ENCODE peak calls at places on chromosomes 4 and X, in four cellular contexts. One of them, this sample, is unnamed.

GRCh38 chr4:81491943-81492342 is 20.2 kb upstream of the RASGEF1B start:
- DNase-seq in uterus: no peak
- DNase-seq in HCT116: no peak
- DNase-seq in esophagus muscularis mucosa: no peak
- DNase-seq in this sample: no peak

GRCh38 chr4:150278206-150278605 is 200.0 kb downstream of the DCLK2 start:
- DNase-seq in uterus: no peak
- DNase-seq in HCT116: no peak
- DNase-seq in esophagus muscularis mucosa: no peak
- DNase-seq in this sample: no peak

GRCh38 chr4:113531572-113531971 is 230.0 kb downstream of the CAMK2D start:
- DNase-seq in uterus: no peak
- DNase-seq in HCT116: no peak
- DNase-seq in esophagus muscularis mucosa: no peak
- DNase-seq in this sample: no peak

GRCh38 chrX:119425050-119425449 is 25.9 kb downstream of the SLC25A43 start:
- DNase-seq in uterus: no peak
- DNase-seq in HCT116: no peak
- DNase-seq in esophagus muscularis mucosa: no peak
- DNase-seq in this sample: no peak

GRCh38 chrX:110748256-110748811 is 47.3 kb downstream of the CHRDL1 start:
- DNase-seq in uterus: no peak
- DNase-seq in HCT116: no peak
- DNase-seq in esophagus muscularis mucosa: no peak
- DNase-seq in this sample: no peak

GRCh38 chr4:77662396-77662795 is 56.8 kb downstream of the CXCL13 start:
- DNase-seq in uterus: no peak
- DNase-seq in HCT116: no peak
- DNase-seq in esophagus muscularis mucosa: no peak
- DNase-seq in this sample: no peak

GRCh38 chr4:7654550-7655266 is 220.0 kb upstream of the PSAPL1 start:
- DNase-seq in uterus: no peak
- DNase-seq in HCT116: no peak
- DNase-seq in esophagus muscularis mucosa: no peak
- DNase-seq in this sample: no peak

GRCh38 chr4:96887857-96888256 is 1048.0 kb downstream of the PDHA2 start:
- DNase-seq in uterus: no peak
- DNase-seq in HCT116: no peak
- DNase-seq in esophagus muscularis mucosa: no peak
- DNase-seq in this sample: no peak

GRCh38 chr4:120864969-120865368 is 57.6 kb downstream of the PRDM5 start:
- DNase-seq in uterus: no peak
- DNase-seq in HCT116: no peak
- DNase-seq in esophagus muscularis mucosa: no peak
- DNase-seq in this sample: no peak

GRCh38 chr4:169765845-169766244 is 8.1 kb upstream of the HPF1 start:
- DNase-seq in uterus: no peak
- DNase-seq in HCT116: no peak
- DNase-seq in esophagus muscularis mucosa: no peak
- DNase-seq in this sample: no peak

GRCh38 chrX:151984328-151984727 is 9.9 kb upstream of the GABRE start:
- DNase-seq in uterus: no peak
- DNase-seq in HCT116: no peak
- DNase-seq in esophagus muscularis mucosa: no peak
- DNase-seq in this sample: no peak

GRCh38 chrX:132023117-132023895 is at the start of gene STK26:
- DNase-seq in uterus: peak; percentile 79
- DNase-seq in HCT116: peak; percentile 43
- DNase-seq in esophagus muscularis mucosa: no peak
- DNase-seq in this sample: peak; percentile 84

GRCh38 chr4:70688795-70689231 is 481 bp downstream of the UTP3 start:
- DNase-seq in uterus: no peak
- DNase-seq in HCT116: no peak
- DNase-seq in esophagus muscularis mucosa: no peak
- DNase-seq in this sample: no peak

GRCh38 chr4:15479089-15479912 is 9.6 kb downstream of the CC2D2A start:
- DNase-seq in uterus: peak; percentile 59
- DNase-seq in HCT116: peak; percentile 82
- DNase-seq in esophagus muscularis mucosa: no peak
- DNase-seq in this sample: no peak

GRCh38 chr4:114282937-114283336 is 303.5 kb upstream of the ARSJ start:
- DNase-seq in uterus: no peak
- DNase-seq in HCT116: no peak
- DNase-seq in esophagus muscularis mucosa: no peak
- DNase-seq in this sample: no peak

GRCh38 chr4:34138385-34138784 is 2105.9 kb downstream of the ARAP2 start:
- DNase-seq in uterus: no peak
- DNase-seq in HCT116: no peak
- DNase-seq in esophagus muscularis mucosa: no peak
- DNase-seq in this sample: no peak

GRCh38 chr4:13907255-13907751 is 279.8 kb upstream of the BOD1L1 start:
- DNase-seq in uterus: no peak
- DNase-seq in HCT116: no peak
- DNase-seq in esophagus muscularis mucosa: peak; percentile 80
- DNase-seq in this sample: no peak

GRCh38 chrX:116749943-116750342 is 287.2 kb upstream of the CT83 start:
- DNase-seq in uterus: no peak
- DNase-seq in HCT116: no peak
- DNase-seq in esophagus muscularis mucosa: no peak
- DNase-seq in this sample: no peak

GRCh38 chr4:171378323-171378722 is 434.9 kb upstream of the GALNTL6 start:
- DNase-seq in uterus: no peak
- DNase-seq in HCT116: no peak
- DNase-seq in esophagus muscularis mucosa: no peak
- DNase-seq in this sample: no peak

GRCh38 chr4:1462009-1462767 is 55.9 kb upstream of the NKX1-1 start:
- DNase-seq in uterus: no peak
- DNase-seq in HCT116: no peak
- DNase-seq in esophagus muscularis mucosa: no peak
- DNase-seq in this sample: peak; percentile 53

GRCh38 chr4:164408831-164409230 is 345.1 kb upstream of the SMIM31 start:
- DNase-seq in uterus: no peak
- DNase-seq in HCT116: no peak
- DNase-seq in esophagus muscularis mucosa: no peak
- DNase-seq in this sample: no peak

GRCh38 chrX:150357790-150358189 is 5.3 kb upstream of the MAMLD1 start:
- DNase-seq in uterus: no peak
- DNase-seq in HCT116: no peak
- DNase-seq in esophagus muscularis mucosa: no peak
- DNase-seq in this sample: no peak

GRCh38 chrX:123920065-123920785 is 41.3 kb upstream of the STAG2 start:
- DNase-seq in uterus: no peak
- DNase-seq in HCT116: no peak
- DNase-seq in esophagus muscularis mucosa: no peak
- DNase-seq in this sample: no peak

GRCh38 chrX:108001218-108001814 is 19.1 kb upstream of the TEX13B start:
- DNase-seq in uterus: no peak
- DNase-seq in HCT116: peak; percentile 21
- DNase-seq in esophagus muscularis mucosa: no peak
- DNase-seq in this sample: no peak

GRCh38 chr4:48173055-48173991 is 39.3 kb upstream of the TXK start:
- DNase-seq in uterus: peak; percentile 16
- DNase-seq in HCT116: peak; percentile 63
- DNase-seq in esophagus muscularis mucosa: no peak
- DNase-seq in this sample: no peak

GRCh38 chr4:151760713-151761661 is at the start of gene GATB:
- DNase-seq in uterus: peak; percentile 93
- DNase-seq in HCT116: peak; percentile 96
- DNase-seq in esophagus muscularis mucosa: peak; percentile 97
- DNase-seq in this sample: peak; percentile 94
- TF ChIP-seq POLR2A in uterus: peak; percentile 42
- TF ChIP-seq POLR2A in HCT116: peak; percentile 51
- TF ChIP-seq POLR2A in esophagus muscularis mucosa: no peak
- TF ChIP-seq POLR2A in this sample: peak; percentile 40

DNA sequence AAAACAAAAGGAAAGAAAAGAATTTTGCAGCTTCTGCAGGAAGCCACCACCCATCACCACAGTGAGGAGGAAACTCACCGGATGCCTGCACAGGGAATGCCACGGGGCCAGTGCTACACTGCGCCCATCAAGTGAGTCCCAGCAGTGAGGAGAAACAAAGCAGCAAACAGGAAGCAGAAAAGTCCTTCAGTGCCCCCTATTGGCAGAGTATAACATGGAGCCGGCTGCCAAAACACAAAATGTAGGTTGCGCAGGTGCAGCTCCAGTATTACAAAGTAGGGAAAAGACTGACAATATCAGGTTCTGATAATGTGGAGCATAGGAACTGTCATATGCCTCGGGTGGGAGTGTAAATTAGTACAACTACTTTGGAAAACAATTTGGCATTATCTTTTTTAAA is 23.3 kb upstream of the SCML2 start:
- DNase-seq in uterus: no peak
- DNase-seq in HCT116: peak; percentile 29
- DNase-seq in esophagus muscularis mucosa: no peak
- DNase-seq in this sample: no peak
- TF ChIP-seq CTCF in uterus: no peak
- TF ChIP-seq CTCF in HCT116: peak; percentile 56
- TF ChIP-seq CTCF in esophagus muscularis mucosa: peak; percentile 46
- TF ChIP-seq CTCF in this sample: no peak

DNA sequence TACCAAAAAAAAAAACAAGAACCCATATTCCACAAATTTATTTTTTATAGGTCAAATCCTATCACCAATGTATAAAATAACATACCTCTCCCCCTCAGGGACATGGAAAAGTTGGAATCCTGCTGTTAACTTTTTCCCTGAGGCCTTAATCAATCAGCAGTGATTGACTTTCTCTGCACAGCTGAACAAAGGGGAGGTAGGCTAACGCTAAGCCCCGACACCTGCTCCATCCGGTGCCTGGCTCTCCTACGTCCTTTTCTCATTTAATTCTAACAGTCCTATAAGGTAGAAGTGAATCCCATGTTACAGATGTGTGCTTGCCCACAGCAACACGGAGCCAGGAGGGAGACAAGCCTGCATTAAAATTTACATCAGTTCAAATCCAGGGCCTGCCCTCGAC is 2.8 kb downstream of the CENPU start:
- DNase-seq in uterus: no peak
- DNase-seq in HCT116: no peak
- DNase-seq in esophagus muscularis mucosa: no peak
- DNase-seq in this sample: no peak
- H3K4me3 ChIP-seq in uterus: no peak overlapping the region
- H3K4me3 ChIP-seq in HCT116: no peak overlapping the region
- H3K4me3 ChIP-seq in esophagus muscularis mucosa: no peak overlapping the region
- H3K4me3 ChIP-seq in this sample: no peak overlapping the region

GRCh38 chrX:103310592-103311400 is at the start of gene BEX2:
- DNase-seq in uterus: peak; percentile 74
- DNase-seq in HCT116: peak; percentile 40
- DNase-seq in esophagus muscularis mucosa: no peak
- DNase-seq in this sample: peak; percentile 66
- TF ChIP-seq POLR2A in uterus: peak; percentile 86
- TF ChIP-seq POLR2A in HCT116: peak; percentile 40
- TF ChIP-seq POLR2A in esophagus muscularis mucosa: no peak
- TF ChIP-seq POLR2A in this sample: no peak

DNA sequence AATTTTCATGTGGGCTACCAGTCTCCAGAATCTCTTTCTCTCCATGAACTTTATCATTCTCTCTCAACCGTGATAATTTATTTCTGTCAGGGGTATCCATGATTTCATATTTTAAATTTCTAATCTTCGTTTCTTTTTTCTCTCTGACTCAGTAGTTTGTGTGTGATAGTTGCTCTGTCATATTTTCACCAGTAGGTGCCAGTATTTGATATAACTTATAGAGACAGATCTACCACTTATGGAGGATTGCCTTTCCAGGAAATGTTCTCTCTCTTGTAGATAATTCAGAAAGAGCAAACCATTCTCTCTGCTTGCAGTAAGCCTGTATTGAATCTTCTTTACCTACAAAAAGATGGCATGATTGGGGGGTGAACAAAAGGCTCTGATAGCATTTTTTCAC is 79.3 kb upstream of the DYNLT3 start:
- DNase-seq in uterus: no peak
- DNase-seq in HCT116: no peak
- DNase-seq in esophagus muscularis mucosa: no peak
- DNase-seq in this sample: no peak
- TF ChIP-seq CTCF in uterus: peak; percentile 42
- TF ChIP-seq CTCF in HCT116: peak; percentile 54
- TF ChIP-seq CTCF in esophagus muscularis mucosa: peak; percentile 50
- TF ChIP-seq CTCF in this sample: peak; percentile 29

GRCh38 chrX:48920713-48921104 is 1.9 kb upstream of the PIM2 start:
- DNase-seq in uterus: no peak
- DNase-seq in HCT116: no peak
- DNase-seq in esophagus muscularis mucosa: no peak
- DNase-seq in this sample: no peak

GRCh38 chrX:48918644-48919340 is at the start of gene PIM2:
- DNase-seq in uterus: peak; percentile 83
- DNase-seq in HCT116: peak; percentile 63
- DNase-seq in esophagus muscularis mucosa: peak; percentile 94
- DNase-seq in this sample: peak; percentile 93

GRCh38 chrX:48918303-48918643 is 551 bp downstream of the PIM2 start:
- DNase-seq in uterus: no peak
- DNase-seq in HCT116: no peak
- DNase-seq in esophagus muscularis mucosa: no peak
- DNase-seq in this sample: no peak

GRCh38 chrX:48919947-48920712 is 1.3 kb upstream of the PIM2 start:
- DNase-seq in uterus: no peak
- DNase-seq in HCT116: no peak
- DNase-seq in esophagus muscularis mucosa: no peak
- DNase-seq in this sample: no peak

GRCh38 chrX:48919360-48919821 is 567 bp upstream of the PIM2 start:
- DNase-seq in uterus: no peak
- DNase-seq in HCT116: no peak
- DNase-seq in esophagus muscularis mucosa: peak; percentile 92
- DNase-seq in this sample: no peak
- H3K4me3 ChIP-seq in uterus: peak overlapping the region; percentile 68
- H3K4me3 ChIP-seq in HCT116: peak overlapping the region; percentile 22
- H3K4me3 ChIP-seq in esophagus muscularis mucosa: peak overlapping the region; percentile 61
- H3K4me3 ChIP-seq in this sample: peak overlapping the region; percentile 66

DNA sequence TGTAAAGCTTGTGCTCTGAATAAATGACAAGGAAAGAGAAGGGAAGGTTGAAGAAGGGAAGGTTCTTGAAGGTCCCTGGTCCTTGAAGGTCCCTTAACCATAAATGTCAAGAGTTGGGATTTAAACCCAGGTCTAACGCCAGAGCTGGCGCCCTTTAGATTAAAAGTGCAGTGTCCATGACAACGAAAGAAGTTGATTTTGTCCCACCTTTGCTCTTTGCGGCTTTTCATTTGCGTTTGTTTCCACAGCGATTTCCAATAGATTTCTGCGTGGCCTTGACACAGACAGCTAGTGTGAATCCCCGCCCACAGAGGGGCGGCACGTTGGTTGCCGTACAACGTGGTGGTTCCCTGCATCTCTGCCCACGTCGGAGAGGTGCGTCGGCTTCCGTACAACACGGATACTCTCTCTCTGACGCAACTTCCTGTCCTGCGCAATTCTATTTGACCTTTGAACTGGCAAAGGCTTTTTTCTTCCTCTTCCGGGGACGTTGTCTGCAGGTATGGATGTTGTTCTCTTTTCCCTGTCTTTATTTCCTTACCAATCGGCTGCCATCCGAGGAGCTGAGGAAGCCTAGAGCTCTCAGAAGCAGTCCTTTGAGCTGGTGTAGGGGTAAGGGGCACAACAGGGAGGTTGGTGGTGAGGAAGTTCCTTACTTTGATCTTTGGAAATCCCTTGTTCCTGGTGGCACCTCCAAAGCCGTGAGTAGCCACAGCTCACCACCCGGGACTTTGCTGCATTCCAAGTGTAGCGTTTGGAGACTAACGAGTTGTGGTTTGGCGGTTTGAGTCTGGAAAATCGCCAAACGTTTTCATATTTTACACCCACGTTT is at the start of gene RPL34:
- DNase-seq in uterus: peak; percentile 96
- DNase-seq in HCT116: peak; percentile 97
- DNase-seq in esophagus muscularis mucosa: peak; percentile 99
- DNase-seq in this sample: peak; percentile 98
- TF ChIP-seq POLR2A in uterus: peak; percentile 87
- TF ChIP-seq POLR2A in HCT116: peak; percentile 94
- TF ChIP-seq POLR2A in esophagus muscularis mucosa: peak; percentile 95
- TF ChIP-seq POLR2A in this sample: peak; percentile 95

This sample was measured in suprapubic skin.